ENCODE peak calls at places on chromosomes 7 and 10, in nine cellular contexts. V is NCI-H2029, P is nucleus accumbens, C is fibroblast of the conjunctiva, R is AML-193, D is amniotic stem cell, U is NCI-H1436, Y is fibroblast of the aortic adventitia, K is NT2/D1. E is an unnamed sample.

GRCh38 chr7:2609001-2609411 is 22.8 kb upstream of the TTYH3 start:
- DNase-seq in V (no peak), P (no peak), C (no peak), R (peak), D (no peak), U (no peak), Y (peak), K (no peak), E (peak)

GRCh38 chr7:112207106-112207592 is 654 bp downstream of the ZNF277 start:
- DNase-seq in V (no peak), P (no peak), C (no peak), R (no peak), D (no peak), U (no peak), Y (peak), K (no peak), E (no peak)

GRCh38 chr10:58807631-58808024 is 295.0 kb downstream of the BICC1 start:
- DNase-seq in V (no peak), P (no peak), C (peak), R (no peak), D (no peak), U (no peak), Y (peak), K (no peak), E (no peak)

GRCh38 chr7:41053830-41054229 is 649.1 kb downstream of the INHBA start:
- DNase-seq in V (no peak), P (no peak), C (no peak), R (no peak), D (no peak), U (no peak), Y (no peak), K (no peak), E (no peak)

GRCh38 chr10:44479306-44479705 is 94.4 kb upstream of the CXCL12 start:
- DNase-seq in V (no peak), P (no peak), C (no peak), R (no peak), D (no peak), U (no peak), Y (peak), K (no peak), E (no peak)

GRCh38 chr7:12031638-12032037 is 179.5 kb upstream of the TMEM106B start:
- DNase-seq in V (no peak), P (no peak), C (no peak), R (no peak), D (no peak), U (no peak), Y (peak), K (peak), E (no peak)

GRCh38 chr7:34057956-34058355 is 152.6 kb downstream of the BMPER start:
- DNase-seq in V (no peak), P (no peak), C (no peak), R (no peak), D (no peak), U (no peak), Y (no peak), K (no peak), E (no peak)

GRCh38 chr10:71244638-71245419 is 32.5 kb downstream of the UNC5B start:
- DNase-seq in V (peak), P (no peak), C (peak), R (no peak), D (no peak), U (no peak), Y (peak), K (no peak), E (no peak)

GRCh38 chr7:55309040-55309991 is 55.8 kb upstream of the LANCL2 start:
- DNase-seq in V (no peak), P (no peak), C (no peak), R (no peak), D (no peak), U (no peak), Y (no peak), K (no peak), E (no peak)